ENCODE peak calls at places on chromosome 10, in eight cellular contexts. Y, L, T, B, Z, H, N and O are unnamed samples.

GRCh38 chr10:15585303-15585715 is 134.4 kb downstream of the ITGA8 start:
- DNase-seq in Y (no peak), L (no peak), T (peak), B (peak), Z (no peak), H (peak), N (no peak), O (peak)

GRCh38 chr10:58453098-58453497 is 59.6 kb upstream of the BICC1 start:
- DNase-seq in Y (no peak), L (no peak), T (no peak), B (no peak), Z (no peak), H (no peak), N (no peak), O (no peak)

GRCh38 chr10:1316107-1316805 is 260.1 kb downstream of the WDR37 start:
- DNase-seq in Y (no peak), L (no peak), T (no peak), B (no peak), Z (no peak), H (no peak), N (no peak), O (no peak)

GRCh38 chr10:110273474-110273873 is 31.2 kb downstream of the SMNDC1 start:
- DNase-seq in Y (peak), L (no peak), T (no peak), B (peak), Z (peak), H (peak), N (peak), O (no peak)

GRCh38 chr10:69464801-69465401 is 13.6 kb downstream of the TSPAN15 start:
- DNase-seq in Y (no peak), L (no peak), T (no peak), B (no peak), Z (no peak), H (no peak), N (no peak), O (no peak)

GRCh38 chr10:26714385-26714784 is 16.9 kb downstream of the PDSS1 start:
- DNase-seq in Y (no peak), L (no peak), T (peak), B (no peak), Z (no peak), H (no peak), N (no peak), O (no peak)

GRCh38 chr10:12241810-12242529 is 46.0 kb downstream of the CDC123 start:
- DNase-seq in Y (peak), L (no peak), T (peak), B (no peak), Z (no peak), H (no peak), N (no peak), O (no peak)

GRCh38 chr10:97123713-97124112 is 62.0 kb downstream of the SLIT1 start:
- DNase-seq in Y (no peak), L (no peak), T (no peak), B (no peak), Z (no peak), H (no peak), N (no peak), O (no peak)

GRCh38 chr10:76892766-76893479 is 744.7 kb downstream of the KCNMA1 start:
- DNase-seq in Y (no peak), L (no peak), T (no peak), B (no peak), Z (no peak), H (no peak), N (no peak), O (no peak)

GRCh38 chr10:122407375-122408125 is 33.0 kb downstream of the PLEKHA1 start:
- DNase-seq in Y (peak), L (no peak), T (no peak), B (no peak), Z (no peak), H (no peak), N (peak), O (no peak)

GRCh38 chr10:120979435-120980315 is 128.5 kb downstream of the WDR11 start:
- DNase-seq in Y (no peak), L (no peak), T (peak), B (peak), Z (no peak), H (no peak), N (no peak), O (peak)

GRCh38 chr10:926075-926698 is 5.3 kb downstream of the LARP4B start:
- DNase-seq in Y (no peak), L (no peak), T (no peak), B (no peak), Z (no peak), H (no peak), N (no peak), O (no peak)

GRCh38 chr10:113589225-113589770 is 36.4 kb downstream of the HABP2 start:
- DNase-seq in Y (no peak), L (no peak), T (no peak), B (no peak), Z (no peak), H (no peak), N (no peak), O (no peak)